ENCODE peak calls at places on chromosomes 4 and X, in nine cellular contexts. V is natural killer cell, P is ACHN, Y is left cardiac atrium, A is SK-N-DZ, H is fibroblast of mammary gland, N is ecto neural progenitor cell, X is head of caudate nucleus, I is HFFc6. M is an unnamed sample.

GRCh38 chrX:114905251-114905650 is 112.2 kb downstream of the IL13RA2 start:
- DNase-seq in V (no peak), P (no peak), Y (no peak), A (no peak), H (no peak), N (no peak), X (no peak), I (no peak), M (no peak)

GRCh38 chr4:84800256-84800655 is 166.2 kb downstream of the WDFY3 start:
- DNase-seq in V (no peak), P (no peak), Y (no peak), A (no peak), H (peak), N (no peak), X (no peak), I (no peak), M (no peak)

GRCh38 chrX:106903856-106904528 is 851 bp upstream of the RIPPLY1 start:
- DNase-seq in V (no peak), P (no peak), Y (no peak), A (no peak), H (no peak), N (no peak), X (no peak), I (no peak), M (no peak)

GRCh38 chr4:126071346-126072333 is 756.9 kb downstream of the FAT4 start:
- DNase-seq in V (no peak), P (no peak), Y (peak), A (no peak), H (peak), N (no peak), X (peak), I (peak), M (no peak)

GRCh38 chr4:185167205-185167604 is 24.1 kb downstream of the SLC25A4 start:
- DNase-seq in V (no peak), P (no peak), Y (no peak), A (no peak), H (peak), N (no peak), X (no peak), I (no peak), M (no peak)

GRCh38 chrX:150258463-150259430 is 104.4 kb upstream of the MAMLD1 start:
- DNase-seq in V (no peak), P (no peak), Y (no peak), A (no peak), H (peak), N (no peak), X (no peak), I (no peak), M (no peak)

GRCh38 chrX:151714367-151714766 is 1.5 kb upstream of the FATE1 start:
- DNase-seq in V (no peak), P (no peak), Y (no peak), A (no peak), H (no peak), N (no peak), X (no peak), I (no peak), M (no peak)

GRCh38 chr4:127686656-127687055 is 43.5 kb upstream of the SLC25A31 start:
- DNase-seq in V (no peak), P (peak), Y (no peak), A (no peak), H (peak), N (no peak), X (no peak), I (peak), M (no peak)

GRCh38 chr4:121642876-121643585 is 53.7 kb downstream of the ANXA5 start:
- DNase-seq in V (no peak), P (no peak), Y (no peak), A (no peak), H (no peak), N (no peak), X (no peak), I (no peak), M (no peak)